ENCODE peak calls at places on chromosomes 1 and 21, in five cellular contexts. O is A549, E is K562, A is endothelial cell of umbilical vein, Y is NB4. M is an unnamed sample.

GRCh38 chr1:46675549-46676314 is 4.1 kb downstream of the TEX38 start:
- DNase-seq in O (no peak), E (no peak), A (no peak), Y (no peak), M (no peak)

GRCh38 chr1:1208713-1209433 is 2.5 kb upstream of the TNFRSF18 start:
- DNase-seq in O (no peak), E (peak), A (no peak), Y (peak), M (no peak)

GRCh38 chr21:26732442-26733221 is 112.6 kb downstream of the ADAMTS1 start:
- DNase-seq in O (no peak), E (no peak), A (peak), Y (peak), M (peak)

GRCh38 chr1:13699510-13699909 is 478 bp upstream of the PRDM2 start:
- DNase-seq in O (no peak), E (no peak), A (no peak), Y (peak), M (no peak)

GRCh38 chr1:26017606-26018005 is 4.0 kb upstream of the EXTL1 start:
- DNase-seq in O (no peak), E (no peak), A (no peak), Y (no peak), M (no peak)

GRCh38 chr1:240613353-240614142 is 1.6 kb upstream of the GREM2 start:
- DNase-seq in O (no peak), E (no peak), A (no peak), Y (peak), M (no peak)

GRCh38 chr1:200526709-200527612 is 93.6 kb downstream of the KIF14 start:
- DNase-seq in O (no peak), E (no peak), A (no peak), Y (no peak), M (no peak)

GRCh38 chr1:161140755-161141400 is 8.4 kb upstream of the DEDD start:
- DNase-seq in O (no peak), E (no peak), A (no peak), Y (no peak), M (no peak)

GRCh38 chr1:63674865-63675815 is 81.9 kb downstream of the PGM1 start:
- DNase-seq in O (no peak), E (no peak), A (no peak), Y (no peak), M (no peak)

GRCh38 chr1:242467556-242468145 is 56.8 kb downstream of the PLD5 start:
- DNase-seq in O (peak), E (peak), A (peak), Y (peak), M (peak)

GRCh38 chr1:4736254-4736653 is 81.8 kb downstream of the AJAP1 start:
- DNase-seq in O (no peak), E (no peak), A (no peak), Y (peak), M (no peak)

GRCh38 chr1:2384941-2385481 is 6.3 kb downstream of the MORN1 start:
- DNase-seq in O (no peak), E (peak), A (no peak), Y (no peak), M (no peak)

GRCh38 chr1:93021539-93022134 is 57.4 kb upstream of the MTF2 start:
- DNase-seq in O (peak), E (peak), A (peak), Y (peak), M (peak)

GRCh38 chr1:200096774-200097173 is 69.3 kb downstream of the NR5A2 start:
- DNase-seq in O (no peak), E (no peak), A (no peak), Y (no peak), M (no peak)

GRCh38 chr1:10873189-10873588 is 76.7 kb upstream of the CASZ1 start:
- DNase-seq in O (no peak), E (peak), A (no peak), Y (peak), M (no peak)

GRCh38 chr1:218439541-218440295 is 94.6 kb downstream of the TGFB2 start:
- DNase-seq in O (no peak), E (no peak), A (no peak), Y (no peak), M (peak)

GRCh38 chr1:181135815-181136737 is 47.6 kb downstream of the IER5 start:
- DNase-seq in O (no peak), E (no peak), A (peak), Y (peak), M (no peak)

GRCh38 chr1:185350027-185350442 is 33.0 kb upstream of the IVNS1ABP start:
- DNase-seq in O (no peak), E (no peak), A (no peak), Y (no peak), M (peak)

GRCh38 chr1:209527372-209527771 is 56.1 kb upstream of the CAMK1G start:
- DNase-seq in O (no peak), E (no peak), A (no peak), Y (no peak), M (no peak)

DNA sequence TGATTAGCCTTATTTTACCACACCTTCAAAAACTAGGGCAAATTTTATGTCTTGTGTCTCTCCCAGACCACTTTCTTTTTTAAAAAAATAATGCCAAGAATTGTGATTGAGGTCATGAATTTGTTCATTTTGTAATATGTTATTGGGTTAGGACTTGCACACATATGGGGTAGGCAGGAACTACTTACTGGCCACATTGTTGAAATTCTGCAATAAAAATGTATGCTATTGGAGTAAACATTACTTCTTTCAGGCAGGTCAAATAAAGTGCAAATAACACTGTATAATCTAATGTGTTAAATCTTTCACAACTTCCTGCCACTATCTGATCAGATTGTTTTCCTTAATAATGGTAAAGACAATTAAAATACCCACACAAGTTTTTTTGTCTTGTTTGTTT is 166.6 kb upstream of the COL11A1 start:
- DNase-seq in O (no peak), E (no peak), A (no peak), Y (no peak), M (no peak)
- TF ChIP-seq MAX in O (no peak), E (no peak), A (no peak), Y (no peak), M (no peak)

GRCh38 chr1:33266766-33267165 is 10.5 kb downstream of the ZNF362 start:
- DNase-seq in O (no peak), E (no peak), A (no peak), Y (no peak), M (no peak)

GRCh38 chr1:33268457-33268856 is 12.2 kb downstream of the ZNF362 start:
- DNase-seq in O (no peak), E (no peak), A (no peak), Y (no peak), M (no peak)

GRCh38 chr1:33268927-33269610 is 12.8 kb downstream of the ZNF362 start:
- DNase-seq in O (no peak), E (no peak), A (no peak), Y (no peak), M (no peak)

GRCh38 chr1:33265780-33266605 is 9.7 kb downstream of the ZNF362 start:
- DNase-seq in O (no peak), E (no peak), A (no peak), Y (no peak), M (no peak)

GRCh38 chr1:33267468-33268205 is 11.3 kb downstream of the ZNF362 start:
- DNase-seq in O (no peak), E (no peak), A (no peak), Y (no peak), M (no peak)
- TF ChIP-seq MYC in O (no peak), E (no peak), A (no peak), Y (no peak), M (no peak)

DNA sequence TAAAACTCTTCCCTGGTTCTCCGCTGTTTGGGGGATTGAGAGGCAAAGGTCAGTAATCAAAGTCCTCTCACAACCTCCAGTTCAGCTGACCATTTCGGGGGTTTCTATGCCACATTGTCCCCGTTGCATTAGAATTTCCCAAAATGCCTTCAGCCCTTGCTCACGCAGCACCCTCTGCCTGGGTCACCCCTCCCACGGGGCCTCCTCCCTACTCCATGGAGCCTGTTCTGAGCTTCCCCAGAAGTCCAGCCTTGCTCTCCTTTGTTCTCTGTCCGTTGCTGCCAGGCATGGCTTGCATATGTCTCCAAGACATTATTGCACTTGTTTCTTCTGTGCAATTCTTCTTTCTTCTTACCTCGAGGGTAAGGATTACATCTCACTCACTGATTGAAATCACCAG is 16.5 kb downstream of the DMRTB1 start:
- DNase-seq in O (no peak), E (no peak), A (no peak), Y (no peak), M (no peak)
- TF ChIP-seq MAX in O (no peak), E (no peak), A (no peak), Y (no peak), M (no peak)

GRCh38 chr1:228162286-228163003 is 3.2 kb upstream of the IBA57 start:
- DNase-seq in O (no peak), E (peak), A (peak), Y (no peak), M (no peak)
- TF ChIP-seq MYC in O (no peak), E (no peak), A (no peak), Y (no peak), M (no peak)

GRCh38 chr1:7070389-7071029 is 285.3 kb downstream of the CAMTA1 start:
- DNase-seq in O (peak), E (peak), A (peak), Y (peak), M (peak)

GRCh38 chr1:7068552-7068951 is 283.3 kb downstream of the CAMTA1 start:
- DNase-seq in O (no peak), E (no peak), A (no peak), Y (no peak), M (no peak)

GRCh38 chr1:7063981-7064380 is 278.7 kb downstream of the CAMTA1 start:
- DNase-seq in O (no peak), E (no peak), A (no peak), Y (no peak), M (no peak)

DNA sequence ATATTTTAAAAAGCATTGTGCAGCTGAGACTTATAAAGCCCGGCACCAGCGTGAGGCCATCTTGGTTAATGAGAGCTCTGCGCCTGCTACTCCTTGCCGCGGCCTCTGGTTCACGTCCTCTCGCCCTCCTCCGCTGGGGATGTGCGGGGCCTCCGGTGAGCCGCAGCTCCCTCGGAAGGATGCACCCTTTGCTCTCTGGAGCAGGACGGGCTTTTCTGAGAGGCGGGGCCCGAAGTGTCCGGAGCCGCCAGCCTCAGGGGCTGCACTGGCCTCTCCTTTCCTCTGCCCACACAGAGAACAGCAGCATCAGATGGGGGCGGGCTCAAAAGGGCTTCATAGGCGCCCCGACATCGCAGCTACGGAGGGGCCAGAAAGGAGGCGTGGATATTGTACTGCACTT is 284.6 kb downstream of the CAMTA1 start:
- DNase-seq in O (no peak), E (no peak), A (peak), Y (no peak), M (no peak)
- TF ChIP-seq MAX in O (no peak), E (no peak), A (no peak), Y (no peak), M (no peak)